ENCODE peak calls at places on chromosomes 3 and 15, in nine cellular contexts. N is Peyer's patch; T is stimulated activated CD8-positive, alpha-beta memory T cell treated with anti-CD3 and anti-CD28 coated beads, Interleukin-15, amount 100 ng/mL, for 24 hours; S is SW480; D is activated naive CD4-positive, alpha-beta T cell treated with anti-CD3 and anti-CD28 coated beads for 36 hours; Q is HT1080; Y is CD8-positive, alpha-beta memory T cell; A is activated gamma-delta T cell treated with Interleukin-2 at 50 U/mL for 16 hours; J is NCI-H1092. H is an unnamed sample.

GRCh38 chr3:101512521-101513418 is at the start of gene SENP7:
- DNase-seq in N (peak; percentile 86), A (peak; percentile 74), S (peak; percentile 74), J (peak; percentile 76), Y (peak; percentile 73), D (peak; percentile 89), Q (peak; percentile 86), T (peak; percentile 57), H (peak; percentile 83)

GRCh38 chr15:40470423-40471104 is at the start of gene CHST14:
- DNase-seq in N (peak; percentile 73), Q (peak; percentile 39), S (peak; percentile 42), A (peak; percentile 60), J (peak; percentile 23), T (peak; percentile 26), Y (peak; percentile 62), D (peak; percentile 43), H (peak; percentile 73)

GRCh38 chr3:149152420-149152819 is 23.0 kb downstream of the HPS3 start:
- DNase-seq in A (no peak), Y (no peak), Q (peak; percentile 83), D (peak; percentile 21), T (no peak), S (no peak), N (no peak), J (no peak), H (peak; percentile 68)

GRCh38 chr3:190491533-190492054 is 22.3 kb upstream of the IL1RAP start:
- DNase-seq in Y (no peak), Q (peak; percentile 37), D (peak; percentile 30), N (no peak), A (no peak), T (no peak), S (peak; percentile 2), J (no peak), H (peak; percentile 94)

GRCh38 chr3:72449551-72449950 is 398.7 kb downstream of the SHQ1 start:
- DNase-seq in T (no peak), Y (no peak), Q (no peak), S (no peak), D (no peak), A (no peak), J (no peak), N (no peak), H (no peak)

GRCh38 chr3:147395975-147396708 is 10.2 kb downstream of the ZIC4 start:
- DNase-seq in N (no peak), J (no peak), A (no peak), Y (no peak), S (no peak), T (no peak), Q (no peak), D (no peak), H (no peak)

GRCh38 chr15:69087581-69087980 is 72.9 kb upstream of the GLCE start:
- DNase-seq in T (no peak), A (no peak), Q (no peak), Y (no peak), S (no peak), J (no peak), D (no peak), N (no peak), H (peak; percentile 35)

GRCh38 chr3:50493086-50493485 is 10.3 kb downstream of the CACNA2D2 start:
- DNase-seq in A (no peak), Q (no peak), T (no peak), N (no peak), Y (no peak), D (no peak), S (no peak), J (no peak), H (no peak)